ENCODE peak calls at places on chromosomes 13 and 19, in eight cellular contexts. U, K, P, F, C, E, R and H are unnamed samples.
A peak's percentile ranks its signal among the peaks of the same experiment; 100 is the strongest.

GRCh38 chr13:63209330-63210017 is 1793.8 kb upstream of the PCDH20 start:
- DNase-seq in U (no peak), K (no peak), P (no peak), F (no peak), C (no peak), E (no peak), R (no peak), H (no peak)

GRCh38 chr19:8310342-8311055 is 2.3 kb upstream of the CD320 start:
- DNase-seq in U (no peak), K (peak; percentile 16), P (peak; percentile 7), F (no peak), C (no peak), E (no peak), R (no peak), H (peak; percentile 22)

GRCh38 chr13:109782823-109783411 is 3.5 kb downstream of the IRS2 start:
- DNase-seq in U (no peak), K (no peak), P (no peak), F (no peak), C (no peak), E (no peak), R (no peak), H (no peak)

GRCh38 chr13:105278797-105279425 is 1256.6 kb downstream of the EFNB2 start:
- DNase-seq in U (no peak), K (no peak), P (no peak), F (no peak), C (no peak), E (no peak), R (no peak), H (no peak)

GRCh38 chr19:28294395-28294794 is 918.6 kb downstream of the UQCRFS1 start:
- DNase-seq in U (peak; percentile 76), K (peak; percentile 44), P (peak; percentile 21), F (no peak), C (no peak), E (peak; percentile 12), R (no peak), H (no peak)

GRCh38 chr13:100089633-100090032 is 740 bp downstream of the PCCA start:
- DNase-seq in U (peak; percentile 24), K (peak; percentile 33), P (no peak), F (no peak), C (no peak), E (peak; percentile 51), R (no peak), H (peak; percentile 15)

GRCh38 chr13:40920826-40921225 is 98.3 kb downstream of the ELF1 start:
- DNase-seq in U (peak; percentile 58), K (no peak), P (no peak), F (peak; percentile 8), C (no peak), E (no peak), R (no peak), H (no peak)

GRCh38 chr13:31015207-31015606 is 82.8 kb downstream of the TEX26 start:
- DNase-seq in U (no peak), K (no peak), P (no peak), F (no peak), C (no peak), E (no peak), R (no peak), H (no peak)

GRCh38 chr13:97249093-97249787 is 27.1 kb downstream of the MBNL2 start:
- DNase-seq in U (peak; percentile 60), K (no peak), P (no peak), F (no peak), C (no peak), E (no peak), R (no peak), H (no peak)

GRCh38 chr19:13908674-13909073 is 2.7 kb downstream of the CC2D1A start:
- DNase-seq in U (no peak), K (no peak), P (no peak), F (no peak), C (no peak), E (no peak), R (no peak), H (no peak)

GRCh38 chr19:44303976-44304568 is 753 bp downstream of the ZNF235 start:
- DNase-seq in U (peak; percentile 47), K (peak; percentile 23), P (peak; percentile 12), F (no peak), C (no peak), E (no peak), R (peak; percentile 5), H (no peak)

GRCh38 chr19:38736036-38736412 is 8.2 kb downstream of the CAPN12 start:
- DNase-seq in U (peak; percentile 15), K (peak; percentile 57), P (peak; percentile 69), F (no peak), C (no peak), E (no peak), R (peak; percentile 67), H (peak; percentile 71)

DNA sequence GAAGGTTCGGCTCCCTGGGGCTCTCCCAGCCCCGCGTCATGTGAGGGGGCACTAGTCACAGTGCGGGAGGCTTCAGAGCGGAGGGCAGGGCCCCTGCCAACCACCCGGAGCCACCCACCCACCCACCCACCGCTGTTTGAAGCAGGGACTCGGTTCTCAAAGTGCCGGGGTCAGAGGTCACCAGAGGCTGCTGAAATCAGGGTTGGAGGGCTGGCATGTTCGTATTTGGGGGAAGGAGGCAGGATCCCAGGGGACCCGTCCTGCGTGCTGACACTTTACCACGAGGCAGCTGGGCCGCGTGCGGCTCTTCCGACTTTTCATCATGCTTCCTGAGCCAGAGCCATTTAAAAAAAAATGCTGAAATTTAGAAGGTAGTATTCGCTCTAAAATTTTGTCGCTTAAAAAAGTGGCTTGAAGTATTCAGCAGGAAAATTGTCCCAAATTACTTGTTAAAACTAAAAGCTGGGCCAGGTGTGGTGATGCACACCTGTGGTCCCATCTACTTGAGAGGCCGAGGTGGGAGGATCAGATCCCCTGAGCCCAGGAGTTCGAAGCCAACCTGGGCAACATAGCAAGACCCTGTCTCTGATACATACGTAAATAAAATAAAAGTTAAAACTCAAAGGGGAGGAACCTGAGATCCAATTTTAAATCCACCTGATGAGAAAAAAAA is 21.2 kb downstream of the ATP11A start:
- DNase-seq in U (no peak), K (no peak), P (peak; percentile 6), F (no peak), C (no peak), E (no peak), R (no peak), H (no peak)
- H3K4me3 ChIP-seq in U (peak overlapping the region; percentile 42), K (no peak overlapping the region), P (no peak overlapping the region), F (peak overlapping the region; percentile 55), C (peak overlapping the region; percentile 15), E (no peak overlapping the region), R (no peak overlapping the region), H (peak overlapping the region; percentile 23)

DNA sequence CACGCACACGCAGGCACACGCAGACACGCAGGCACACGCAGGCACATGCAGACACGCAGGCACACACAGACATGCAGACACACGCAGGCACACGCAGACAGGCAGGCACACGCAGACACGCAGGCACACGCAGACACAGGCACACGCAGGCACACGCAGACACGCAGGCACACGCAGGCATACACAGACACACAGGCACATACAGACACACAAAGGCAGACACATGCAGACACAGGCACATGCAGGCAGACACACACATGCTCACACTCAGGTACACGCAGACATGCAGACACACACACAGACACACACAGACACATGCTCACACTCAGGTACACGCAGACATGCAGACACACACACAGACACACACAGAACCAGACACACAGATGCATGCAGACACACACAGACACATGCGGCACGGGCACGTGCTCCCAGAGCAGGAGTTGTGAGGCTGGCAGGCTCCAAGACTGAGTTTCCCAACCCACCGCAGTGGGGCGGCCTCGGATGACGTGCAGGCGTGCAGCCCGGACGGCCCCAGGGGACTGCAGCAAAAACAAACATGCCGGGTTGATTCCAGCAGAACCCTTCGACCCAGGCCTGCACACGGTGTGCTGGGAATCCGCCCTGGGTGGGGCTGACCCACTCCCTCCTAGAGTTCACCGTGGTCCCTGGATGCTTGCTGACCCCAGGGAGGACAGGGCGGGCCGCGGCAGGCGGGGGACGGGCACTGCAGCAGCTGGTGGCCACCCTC is 100.0 kb downstream of the GADD45B start:
- DNase-seq in U (peak; percentile 96), K (peak; percentile 47), P (peak; percentile 42), F (peak; percentile 45), C (peak; percentile 95), E (no peak), R (peak; percentile 48), H (no peak)
- H3K4me3 ChIP-seq in U (no peak overlapping the region), K (no peak overlapping the region), P (no peak overlapping the region), F (no peak overlapping the region), C (no peak overlapping the region), E (no peak overlapping the region), R (no peak overlapping the region), H (no peak overlapping the region)

GRCh38 chr19:47231215-47232054 is 436 bp upstream of the BBC3 start:
- DNase-seq in U (peak; percentile 76), K (peak; percentile 93), P (peak; percentile 94), F (peak; percentile 72), C (peak; percentile 87), E (peak; percentile 91), R (peak; percentile 94), H (peak; percentile 91)

GRCh38 chr19:47230921-47231214 is at the start of gene BBC3:
- DNase-seq in U (no peak), K (no peak), P (no peak), F (no peak), C (no peak), E (no peak), R (no peak), H (no peak)

GRCh38 chr19:47228937-47229673 is 1.9 kb downstream of the BBC3 start:
- DNase-seq in U (peak; percentile 41), K (peak; percentile 58), P (peak; percentile 29), F (no peak), C (peak; percentile 45), E (peak; percentile 67), R (no peak), H (no peak)

GRCh38 chr19:47229674-47230121 is 1.3 kb downstream of the BBC3 start:
- DNase-seq in U (peak; percentile 30), K (peak; percentile 59), P (peak; percentile 38), F (no peak), C (no peak), E (peak; percentile 67), R (no peak), H (no peak)

GRCh38 chr19:47230122-47230920 is 678 bp downstream of the BBC3 start:
- DNase-seq in U (peak; percentile 29), K (peak; percentile 85), P (peak; percentile 82), F (no peak), C (peak; percentile 58), E (peak; percentile 61), R (peak; percentile 76), H (peak; percentile 80)
- H3K4me3 ChIP-seq in U (peak overlapping the region; percentile 93), K (peak overlapping the region; percentile 95), P (peak overlapping the region; percentile 99), F (peak overlapping the region; percentile 98), C (peak overlapping the region; percentile 91), E (peak overlapping the region; percentile 93), R (peak overlapping the region; percentile 98), H (peak overlapping the region; percentile 96)

GRCh38 chr19:18424890-18425514 is 5.8 kb downstream of the SSBP4 start:
- DNase-seq in U (no peak), K (no peak), P (no peak), F (no peak), C (no peak), E (no peak), R (no peak), H (no peak)

GRCh38 chr19:18422530-18423191 is 3.5 kb downstream of the SSBP4 start:
- DNase-seq in U (no peak), K (no peak), P (no peak), F (no peak), C (no peak), E (no peak), R (peak; percentile 25), H (no peak)

GRCh38 chr19:18425515-18426415 is 6.6 kb downstream of the SSBP4 start:
- DNase-seq in U (peak; percentile 60), K (no peak), P (peak; percentile 55), F (no peak), C (peak; percentile 70), E (no peak), R (no peak), H (no peak)

GRCh38 chr19:18423258-18424020 is 4.2 kb downstream of the SSBP4 start:
- DNase-seq in U (no peak), K (no peak), P (no peak), F (no peak), C (no peak), E (no peak), R (peak; percentile 10), H (no peak)

GRCh38 chr19:18424122-18424889 is 5.1 kb downstream of the SSBP4 start:
- DNase-seq in U (no peak), K (no peak), P (no peak), F (no peak), C (no peak), E (no peak), R (no peak), H (no peak)
- H3K4me3 ChIP-seq in U (no peak overlapping the region), K (no peak overlapping the region), P (no peak overlapping the region), F (no peak overlapping the region), C (no peak overlapping the region), E (no peak overlapping the region), R (no peak overlapping the region), H (no peak overlapping the region)